ENCODE peak calls at places on chromosomes 3 and 15, in five cellular contexts. J is COR-L47; L is activated CD4-positive, alpha-beta memory T cell treated with anti-CD3 and anti-CD28 coated beads, Interleukin-2, amount 10 ng/mL, durations not matched to agents 7 days and 5 days; K is stimulated activated CD8-positive, alpha-beta memory T cell treated with anti-CD3 and anti-CD28 coated beads, Interleukin-12 subunit alpha, Interleukin-12 subunit beta, amount 100 ng/mL, for 4 hours; M is activated CD4-positive, alpha-beta T cell treated with anti-CD3 and anti-CD28 coated beads for 48 hours. T is an unnamed sample.

GRCh38 chr3:187739125-187739560 is 6.1 kb downstream of the BCL6 start:
- DNase-seq in J (no peak), L (peak; percentile 48), K (no peak), M (peak; percentile 45), T (peak; percentile 33)

GRCh38 chr15:86611392-86612040 is 531.8 kb downstream of the AGBL1 start:
- DNase-seq in J (no peak), L (peak; percentile 47), K (no peak), M (peak; percentile 26), T (no peak)

GRCh38 chr3:142705256-142705655 is 18.6 kb upstream of the TRPC1 start:
- DNase-seq in J (no peak), L (no peak), K (no peak), M (no peak), T (no peak)

GRCh38 chr3:99376926-99377325 is 261.5 kb upstream of the COL8A1 start:
- DNase-seq in J (no peak), L (no peak), K (no peak), M (no peak), T (no peak)

GRCh38 chr15:67108122-67108871 is 42.9 kb downstream of the SMAD3 start:
- DNase-seq in J (no peak), L (no peak), K (no peak), M (no peak), T (no peak)

GRCh38 chr15:83436513-83437158 is 10.5 kb upstream of the SH3GL3 start:
- DNase-seq in J (peak; percentile 40), L (no peak), K (no peak), M (no peak), T (no peak)

GRCh38 chr3:127177226-127177625 is 15.7 kb upstream of the PRR23E start:
- DNase-seq in J (no peak), L (no peak), K (no peak), M (no peak), T (no peak)

GRCh38 chr15:39908186-39908585 is 11.9 kb downstream of the GPR176 start:
- DNase-seq in J (no peak), L (no peak), K (no peak), M (peak; percentile 23), T (no peak)

GRCh38 chr3:50708620-50709019 is 33.9 kb downstream of the DOCK3 start:
- DNase-seq in J (no peak), L (no peak), K (no peak), M (peak; percentile 13), T (no peak)

GRCh38 chr3:195746346-195746745 is 25.6 kb downstream of the MUC20 start:
- DNase-seq in J (no peak), L (no peak), K (no peak), M (no peak), T (no peak)

GRCh38 chr3:72229952-72230351 is 445.0 kb upstream of the PROK2 start:
- DNase-seq in J (no peak), L (no peak), K (no peak), M (no peak), T (no peak)

GRCh38 chr3:40124918-40125317 is 184.6 kb upstream of the EIF1B start:
- DNase-seq in J (no peak), L (no peak), K (no peak), M (no peak), T (no peak)

GRCh38 chr3:72487078-72487765 is 361.0 kb downstream of the SHQ1 start:
- DNase-seq in J (no peak), L (no peak), K (peak; percentile 12), M (peak; percentile 77), T (no peak)

GRCh38 chr3:196699749-196700148 is 12.3 kb downstream of the CEP19 start:
- DNase-seq in J (no peak), L (no peak), K (no peak), M (no peak), T (no peak)